ENCODE peak calls at places on chromosomes 11 and 22, in eight cellular contexts. T is glutamatergic neuron, L is Peyer's patch, Z is AG09309, Y is testis, K is dorsolateral prefrontal cortex, D is OCI-LY7, A is stomach. H is an unnamed sample.

GRCh38 chr11:77073328-77074001 is 6.7 kb downstream of the CAPN5 start:
- DNase-seq in L (peak), Y (peak), K (no peak), A (peak), Z (peak), T (peak), D (no peak), H (peak)

GRCh38 chr11:6799402-6799801 is at the start of gene OR6A2:
- DNase-seq in Z (no peak), D (no peak), L (no peak), Y (no peak), K (no peak), T (no peak), A (no peak), H (no peak)

GRCh38 chr22:33666661-33667619 is 253.3 kb downstream of the LARGE1 start:
- DNase-seq in K (no peak), Z (no peak), Y (no peak), A (peak), T (no peak), D (peak), L (no peak), H (no peak)

GRCh38 chr11:44264761-44265160 is 45.2 kb downstream of the ALX4 start:
- DNase-seq in L (no peak), Y (no peak), T (no peak), Z (no peak), D (no peak), K (no peak), A (no peak), H (no peak)

GRCh38 chr11:65576867-65577755 is 1.3 kb downstream of the EHBP1L1 start:
- DNase-seq in L (peak), Y (no peak), K (no peak), T (no peak), A (peak), Z (no peak), D (peak), H (no peak)

GRCh38 chr11:36885154-36885553 is 287.1 kb upstream of the RAG2 start:
- DNase-seq in Y (no peak), A (no peak), T (no peak), K (no peak), D (no peak), Z (no peak), L (no peak), H (no peak)

GRCh38 chr11:66745356-66746235 is 16.6 kb upstream of the SPTBN2 start:
- DNase-seq in A (peak), K (peak), Y (peak), Z (no peak), T (no peak), L (peak), D (peak), H (no peak)

GRCh38 chr22:49907807-49908206 is 10.4 kb downstream of the ALG12 start:
- DNase-seq in A (no peak), T (no peak), Y (no peak), D (no peak), L (no peak), K (no peak), Z (no peak), H (no peak)

GRCh38 chr11:15541079-15541478 is 426.4 kb downstream of the INSC start:
- DNase-seq in T (no peak), A (no peak), Z (no peak), D (no peak), K (no peak), Y (no peak), L (no peak), H (no peak)

GRCh38 chr11:121716060-121716459 is 263.3 kb upstream of the SORL1-AS1 start:
- DNase-seq in Z (peak), L (no peak), A (no peak), Y (no peak), T (no peak), K (no peak), D (no peak), H (no peak)

GRCh38 chr11:77178150-77178549 is 50.1 kb downstream of the MYO7A start:
- DNase-seq in Z (no peak), A (no peak), D (no peak), Y (no peak), T (no peak), L (no peak), K (no peak), H (no peak)

GRCh38 chr22:39090426-39091064 is 6.5 kb upstream of the APOBEC3H start:
- DNase-seq in Y (no peak), L (peak), Z (no peak), T (no peak), K (no peak), A (peak), D (no peak), H (no peak)

GRCh38 chr11:65900899-65901180 is 652 bp upstream of the FOSL1 start:
- DNase-seq in D (no peak), Y (no peak), A (no peak), T (no peak), K (no peak), Z (no peak), L (no peak), H (no peak)

GRCh38 chr22:23823331-23823791 is 15.4 kb downstream of the DERL3 start:
- DNase-seq in L (no peak), K (peak), A (no peak), Y (peak), D (no peak), Z (no peak), T (no peak), H (no peak)

GRCh38 chr22:25207553-25208157 is 8.0 kb downstream of the CRYBB3 start:
- DNase-seq in K (no peak), D (no peak), L (no peak), A (no peak), Z (no peak), T (no peak), Y (no peak), H (no peak)

GRCh38 chr11:79488286-79488685 is 47.5 kb upstream of the TENM4 start:
- DNase-seq in K (no peak), L (no peak), T (no peak), D (no peak), A (no peak), Y (no peak), Z (no peak), H (no peak)

GRCh38 chr11:129593098-129593497 is 217.4 kb downstream of the BARX2 start:
- DNase-seq in L (no peak), T (no peak), Z (no peak), A (no peak), D (no peak), Y (no peak), K (no peak), H (no peak)

GRCh38 chr11:118672865-118673264 is 6.6 kb downstream of the TREH start:
- DNase-seq in Z (no peak), D (no peak), K (no peak), T (no peak), L (no peak), A (no peak), Y (no peak), H (no peak)
- TF ChIP-seq CTCF in Z (peak), D (peak), K (no peak), T (no peak), L (no peak), A (no peak), Y (no peak), H (no peak)

GRCh38 chr11:71086687-71087258 is 165.6 kb downstream of the SHANK2 start:
- DNase-seq in Z (no peak), A (no peak), Y (peak), L (peak), K (peak), D (peak), T (peak), H (no peak)
- TF ChIP-seq CTCF in Z (peak), A (no peak), Y (peak), L (no peak), K (peak), D (peak), T (peak), H (peak)

GRCh38 chr22:21948390-21948789 is 4.3 kb downstream of the PPM1F start:
- DNase-seq in Y (no peak), Z (no peak), L (no peak), A (no peak), K (no peak), T (no peak), D (no peak), H (no peak)

GRCh38 chr22:21946262-21946925 is 6.3 kb downstream of the PPM1F start:
- DNase-seq in Z (no peak), A (no peak), K (no peak), Y (no peak), D (no peak), L (no peak), T (no peak), H (no peak)

GRCh38 chr22:21948824-21949568 is 3.7 kb downstream of the PPM1F start:
- DNase-seq in Z (no peak), K (no peak), L (no peak), A (no peak), Y (no peak), D (no peak), T (no peak), H (no peak)

GRCh38 chr22:21945453-21946261 is 7.0 kb downstream of the PPM1F start:
- DNase-seq in Y (no peak), D (no peak), T (no peak), Z (no peak), L (no peak), K (peak), A (no peak), H (no peak)

GRCh38 chr22:21947040-21948014 is 5.3 kb downstream of the PPM1F start:
- DNase-seq in A (no peak), Z (no peak), T (no peak), D (no peak), Y (no peak), L (no peak), K (no peak), H (no peak)
- TF ChIP-seq CTCF in A (no peak), Z (peak), T (peak), D (peak), Y (peak), L (no peak), K (no peak), H (peak)

GRCh38 chr11:98536023-98536422 is 484.7 kb upstream of the CNTN5 start:
- DNase-seq in T (no peak), K (no peak), L (no peak), A (no peak), D (no peak), Y (no peak), Z (no peak), H (no peak)
- TF ChIP-seq CTCF in T (no peak), K (no peak), L (no peak), A (no peak), D (no peak), Y (no peak), Z (no peak), H (no peak)

GRCh38 chr11:47351159-47352126 is 1.1 kb downstream of the MYBPC3 start:
- DNase-seq in K (no peak), D (no peak), Y (peak), Z (no peak), A (peak), T (no peak), L (no peak), H (no peak)
- TF ChIP-seq CTCF in K (no peak), D (no peak), Y (no peak), Z (no peak), A (no peak), T (no peak), L (no peak), H (no peak)

DNA sequence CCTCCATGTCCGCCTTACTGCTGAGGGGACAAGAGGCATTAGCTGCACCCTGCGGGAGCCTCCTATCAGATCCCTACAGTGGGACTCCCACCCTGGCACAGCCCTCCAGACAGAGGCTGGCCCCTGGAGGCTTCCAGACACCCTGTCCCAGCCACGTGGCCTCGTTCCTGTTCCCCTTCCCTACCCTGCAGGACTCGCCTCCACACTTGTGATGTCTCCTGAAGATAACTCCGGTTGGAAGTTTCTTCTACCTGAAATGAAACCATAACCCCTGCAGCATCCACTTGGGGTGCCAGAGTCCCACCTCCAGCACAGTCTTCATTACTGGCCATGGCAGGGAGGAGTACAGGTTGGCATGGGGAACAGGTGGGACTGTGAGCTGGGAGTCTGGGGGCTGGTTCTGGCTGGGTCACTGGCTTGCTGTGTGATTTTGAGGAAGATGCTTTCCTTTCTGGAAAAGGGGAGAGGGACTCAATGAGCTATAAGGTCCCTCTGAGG is 4.9 kb upstream of the SH3BP1 start:
- DNase-seq in Y (no peak), Z (no peak), A (no peak), D (no peak), K (no peak), T (no peak), L (peak), H (no peak)
- TF ChIP-seq CTCF in Y (no peak), Z (peak), A (no peak), D (no peak), K (no peak), T (peak), L (no peak), H (no peak)

GRCh38 chr11:93131709-93132108 is 66.1 kb downstream of the SLC36A4 start:
- DNase-seq in Y (no peak), D (peak), K (no peak), Z (no peak), T (no peak), A (no peak), L (no peak), H (no peak)
- TF ChIP-seq CTCF in Y (no peak), D (peak), K (no peak), Z (no peak), T (no peak), A (no peak), L (no peak), H (peak)

GRCh38 chr11:3753110-3753509 is 44.2 kb downstream of the NUP98 start:
- DNase-seq in Z (no peak), T (no peak), D (no peak), L (no peak), Y (no peak), A (no peak), K (no peak), H (no peak)
- TF ChIP-seq CTCF in Z (no peak), T (no peak), D (no peak), L (no peak), Y (no peak), A (no peak), K (no peak), H (no peak)

GRCh38 chr11:17406082-17406817 is 17.8 kb upstream of the KCNJ11 start:
- DNase-seq in Y (no peak), T (no peak), K (no peak), A (peak), L (no peak), D (no peak), Z (no peak), H (no peak)

GRCh38 chr11:17403977-17404759 is 15.7 kb upstream of the KCNJ11 start:
- DNase-seq in Z (peak), K (no peak), Y (no peak), D (peak), L (no peak), T (no peak), A (no peak), H (no peak)

GRCh38 chr11:17406818-17407149 is 18.3 kb upstream of the KCNJ11 start:
- DNase-seq in T (no peak), D (no peak), A (no peak), Z (no peak), L (no peak), Y (no peak), K (no peak), H (no peak)

GRCh38 chr11:17407575-17407974 is 19.1 kb upstream of the KCNJ11 start:
- DNase-seq in A (no peak), L (no peak), T (no peak), D (no peak), Y (no peak), K (no peak), Z (no peak), H (no peak)

GRCh38 chr11:17405232-17406005 is 17.0 kb upstream of the KCNJ11 start:
- DNase-seq in L (peak), T (peak), D (no peak), A (peak), Z (no peak), Y (peak), K (no peak), H (no peak)
- TF ChIP-seq CTCF in L (no peak), T (no peak), D (no peak), A (peak), Z (no peak), Y (no peak), K (no peak), H (no peak)

GRCh38 chr11:26522912-26523610 is 49.0 kb downstream of the MUC15 start:
- DNase-seq in L (no peak), K (no peak), Z (no peak), T (no peak), A (no peak), Y (peak), D (peak), H (no peak)
- TF ChIP-seq CTCF in L (no peak), K (no peak), Z (peak), T (peak), A (no peak), Y (no peak), D (peak), H (peak)

H was measured in D721Med.